ENCODE peak calls at places on chromosomes 5 and 9, in five cellular contexts. E is pancreas, T is caudate nucleus, X is psoas muscle, R is brain microvascular endothelial cell. L is an unnamed sample.

GRCh38 chr9:6428940-6429889 is 16.2 kb downstream of the UHRF2 start:
- DNase-seq in E (no peak), T (no peak), X (no peak), R (no peak), L (no peak)

GRCh38 chr9:131678499-131679111 is 61.3 kb downstream of the RAPGEF1 start:
- DNase-seq in E (no peak), T (no peak), X (peak), R (peak), L (peak)

GRCh38 chr5:122076669-122077450 is 1.2 kb downstream of the LOX start:
- DNase-seq in E (peak), T (peak), X (peak), R (peak), L (peak)

GRCh38 chr9:122348288-122348777 is 22.5 kb upstream of the PTGS1 start:
- DNase-seq in E (no peak), T (no peak), X (no peak), R (no peak), L (no peak)

GRCh38 chr5:67095346-67095871 is 101.2 kb downstream of the CD180 start:
- DNase-seq in E (no peak), T (peak), X (peak), R (peak), L (peak)

GRCh38 chr9:126335837-126336236 is 9.2 kb downstream of the MVB12B start:
- DNase-seq in E (no peak), T (peak), X (no peak), R (no peak), L (no peak)

GRCh38 chr5:66164044-66164790 is 20.1 kb downstream of the SREK1 start:
- DNase-seq in E (no peak), T (no peak), X (no peak), R (no peak), L (no peak)

GRCh38 chr5:36066540-36067210 is at the start of gene UGT3A2:
- DNase-seq in E (no peak), T (no peak), X (no peak), R (no peak), L (no peak)

GRCh38 chr9:129567842-129568559 is 52.9 kb downstream of the C9orf50 start:
- DNase-seq in E (peak), T (peak), X (peak), R (no peak), L (no peak)

GRCh38 chr5:96017951-96018350 is 56.3 kb upstream of the ELL2 start:
- DNase-seq in E (no peak), T (no peak), X (no peak), R (no peak), L (no peak)

GRCh38 chr5:88142801-88143692 is 125.6 kb downstream of the TMEM161B start:
- DNase-seq in E (no peak), T (no peak), X (peak), R (no peak), L (peak)

GRCh38 chr9:89483592-89484474 is 14.1 kb downstream of the SEMA4D start:
- DNase-seq in E (no peak), T (no peak), X (no peak), R (no peak), L (no peak)

GRCh38 chr5:36950586-36951457 is 74.3 kb downstream of the NIPBL start:
- DNase-seq in E (no peak), T (no peak), X (no peak), R (peak), L (peak)

GRCh38 chr5:133992429-133993151 is 12.2 kb downstream of the VDAC1 start:
- DNase-seq in E (no peak), T (peak), X (peak), R (no peak), L (no peak)

GRCh38 chr5:172553167-172553566 is 87.9 kb upstream of the NEURL1B start:
- DNase-seq in E (peak), T (no peak), X (no peak), R (no peak), L (no peak)

GRCh38 chr9:96021616-96022444 is 146.3 kb downstream of the ERCC6L2 start:
- DNase-seq in E (peak), T (peak), X (no peak), R (no peak), L (no peak)

GRCh38 chr5:157108961-157109360 is at the start of gene HAVCR2:
- DNase-seq in E (no peak), T (no peak), X (no peak), R (no peak), L (no peak)

GRCh38 chr5:171855798-171856772 is 70.5 kb downstream of the SMIM23 start:
- DNase-seq in E (no peak), T (no peak), X (no peak), R (no peak), L (no peak)

GRCh38 chr5:136620016-136620419 is 254.7 kb upstream of the TRPC7 start:
- DNase-seq in E (no peak), T (no peak), X (no peak), R (peak), L (no peak)

GRCh38 chr9:27339661-27340295 is 42.8 kb upstream of the EQTN start:
- DNase-seq in E (no peak), T (no peak), X (no peak), R (no peak), L (no peak)

GRCh38 chr5:174560861-174561260 is 163.5 kb upstream of the MSX2 start:
- DNase-seq in E (no peak), T (no peak), X (no peak), R (no peak), L (no peak)

GRCh38 chr9:12975496-12975895 is 200.7 kb downstream of the LURAP1L start:
- DNase-seq in E (no peak), T (no peak), X (no peak), R (no peak), L (no peak)

GRCh38 chr9:12968093-12968492 is 193.3 kb downstream of the LURAP1L start:
- DNase-seq in E (no peak), T (no peak), X (no peak), R (peak), L (no peak)

GRCh38 chr9:12972608-12973589 is 198.1 kb downstream of the LURAP1L start:
- DNase-seq in E (no peak), T (peak), X (no peak), R (no peak), L (no peak)

DNA sequence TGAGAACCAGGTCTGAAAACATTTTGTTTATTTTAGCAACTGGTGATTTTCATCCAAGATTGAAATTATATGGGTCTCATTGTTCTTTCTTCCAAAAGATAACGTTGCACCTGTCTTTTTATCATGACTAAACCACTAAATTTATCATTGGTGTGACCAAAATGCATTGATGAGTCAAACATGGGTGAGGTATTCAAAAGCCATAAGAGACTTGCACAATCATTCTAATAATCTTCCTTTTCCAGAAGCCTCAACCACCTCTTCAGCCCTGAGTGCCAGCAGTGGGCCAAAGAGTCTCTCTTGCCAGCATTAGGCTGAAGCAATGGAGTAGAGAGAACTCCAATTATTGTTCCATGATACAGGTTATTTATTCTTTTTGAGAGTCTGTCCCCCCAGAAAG is 198.9 kb downstream of the LURAP1L start:
- DNase-seq in E (no peak), T (no peak), X (no peak), R (no peak), L (peak)
- H3K27ac ChIP-seq in E (no peak), T (no peak), X (no peak), R (no peak), L (no peak)

DNA sequence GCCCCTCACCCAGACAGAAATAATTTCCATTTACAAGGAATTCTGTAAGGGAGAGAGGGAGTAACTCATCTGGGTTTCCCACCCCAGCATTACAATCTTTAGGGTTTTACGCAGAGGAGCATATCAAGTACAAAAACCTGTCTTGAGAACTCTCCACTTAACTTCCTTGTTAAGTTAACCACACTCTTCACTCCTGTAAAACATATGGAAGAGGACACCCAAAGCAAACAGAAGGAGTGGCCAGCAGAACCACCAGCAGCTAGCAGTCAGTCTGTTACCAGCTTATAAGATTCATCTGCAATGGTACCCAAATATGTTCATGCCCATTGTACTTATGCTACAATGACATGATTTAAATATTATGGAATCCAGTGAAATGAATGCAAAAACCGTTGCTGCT is 233.8 kb downstream of the ACTL7B start:
- DNase-seq in E (no peak), T (no peak), X (no peak), R (no peak), L (no peak)
- H3K27ac ChIP-seq in E (no peak), T (no peak), X (no peak), R (peak), L (no peak)

GRCh38 chr9:94741856-94742255 is 15.4 kb downstream of the AOPEP start:
- DNase-seq in E (no peak), T (no peak), X (no peak), R (no peak), L (no peak)
- H3K27ac ChIP-seq in E (no peak), T (no peak), X (no peak), R (no peak), L (no peak)

DNA sequence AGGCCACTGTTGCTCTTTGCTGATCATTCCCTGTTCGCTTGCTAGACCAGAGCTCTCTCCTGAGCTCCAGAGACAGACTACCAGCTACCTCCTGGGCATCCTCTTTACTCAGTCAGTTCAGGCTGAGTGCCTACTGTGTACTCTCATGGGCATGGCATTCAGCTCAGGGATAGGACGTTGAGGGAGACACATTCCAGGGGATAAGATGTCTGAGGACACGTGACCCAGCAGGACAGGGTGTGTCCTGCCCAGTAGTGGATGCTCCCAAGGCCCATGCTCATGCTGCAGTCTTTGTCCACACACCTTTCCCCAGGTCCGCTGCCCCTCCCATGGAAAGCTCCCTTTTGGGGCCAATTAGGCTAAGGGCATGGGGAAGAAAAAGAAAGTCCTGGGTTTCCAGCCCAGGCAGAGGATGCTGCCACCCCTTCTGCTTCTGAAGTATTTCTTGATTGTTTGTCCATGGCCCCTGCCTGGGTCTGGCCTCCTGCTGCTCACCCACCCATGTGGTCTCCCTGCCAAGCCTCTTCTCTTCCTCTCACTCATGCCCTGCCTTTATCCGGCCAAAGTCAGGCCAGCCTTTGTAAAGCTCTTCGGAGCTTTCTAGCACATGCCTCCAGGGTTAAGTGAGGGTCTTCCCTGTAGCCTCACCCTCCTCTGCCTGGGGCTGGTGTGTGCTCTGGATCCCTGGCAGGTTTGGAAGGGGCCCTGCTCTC is 60.5 kb upstream of the PITX1 start:
- DNase-seq in E (peak), T (no peak), X (no peak), R (no peak), L (no peak)
- H3K27ac ChIP-seq in E (no peak), T (no peak), X (no peak), R (no peak), L (no peak)

L was measured in mammary epithelial cell.